ENCODE peak calls at places on chromosome 20, in five cellular contexts. I is heart left ventricle; T is ascending aorta; X is CD4-positive, CD25-positive, alpha-beta regulatory T cell; N is tibial artery. S is an unnamed sample.
A peak's percentile ranks its signal among the peaks of the same experiment; 100 is the strongest.

GRCh38 chr20:14470231-14470894 is 133.0 kb upstream of the FLRT3 start:
- DNase-seq in I (no peak), T (no peak), X (no peak), N (no peak), S (no peak)

GRCh38 chr20:58841539-58842264 is 9.0 kb downstream of the GNAS-AS1 start:
- DNase-seq in X (no peak), I (no peak), N (no peak), T (no peak), S (no peak)

GRCh38 chr20:51345601-51346101 is 196.9 kb downstream of the NFATC2 start:
- DNase-seq in T (no peak), I (no peak), X (no peak), N (peak; percentile 77), S (peak; percentile 62)

GRCh38 chr20:59007758-59008511 is 881 bp upstream of the CTSZ start:
- DNase-seq in N (peak; percentile 80), I (peak; percentile 52), X (no peak), T (peak; percentile 79), S (no peak)

GRCh38 chr20:24996449-24997195 is 4.1 kb upstream of the APMAP start:
- DNase-seq in X (no peak), T (peak; percentile 62), N (peak; percentile 31), I (no peak), S (peak; percentile 54)

GRCh38 chr20:48267825-48268615 is 482.7 kb upstream of the SULF2 start:
- DNase-seq in T (no peak), I (no peak), N (no peak), X (no peak), S (no peak)

GRCh38 chr20:58692579-58693225 is at the start of gene NPEPL1:
- DNase-seq in X (peak; percentile 63), I (peak; percentile 77), T (peak; percentile 78), N (peak; percentile 77), S (peak; percentile 58)

GRCh38 chr20:57657537-57658446 is 37.6 kb upstream of the ZBP1 start:
- DNase-seq in X (peak; percentile 53), N (peak; percentile 92), T (peak; percentile 79), I (peak; percentile 85), S (peak; percentile 60)

GRCh38 chr20:46523696-46524328 is 10.5 kb upstream of the ZNF334 start:
- DNase-seq in N (no peak), X (no peak), T (no peak), I (no peak), S (no peak)

GRCh38 chr20:16926626-16927025 is 178.5 kb downstream of the OTOR start:
- DNase-seq in X (no peak), I (no peak), N (no peak), T (no peak), S (no peak)

GRCh38 chr20:8524716-8525343 is 392.8 kb downstream of the PLCB1 start:
- DNase-seq in T (no peak), X (no peak), N (no peak), I (no peak), S (no peak)

GRCh38 chr20:31566658-31567379 is 38.3 kb upstream of the ID1 start:
- DNase-seq in N (no peak), I (no peak), X (no peak), T (no peak), S (no peak)

GRCh38 chr20:12762725-12763124 is 246.0 kb upstream of the SPTLC3 start:
- DNase-seq in T (peak; percentile 64), I (peak; percentile 29), N (no peak), X (no peak), S (no peak)

GRCh38 chr20:56517211-56517610 is 7.3 kb upstream of the FAM209A start:
- DNase-seq in X (no peak), T (peak; percentile 38), I (no peak), N (peak; percentile 10), S (no peak)

GRCh38 chr20:13249118-13249859 is 28.2 kb downstream of the ISM1 start:
- DNase-seq in N (no peak), X (no peak), T (no peak), I (no peak), S (no peak)

GRCh38 chr20:32018269-32019155 is 8.3 kb downstream of the CCM2L start:
- DNase-seq in T (no peak), I (peak; percentile 58), N (peak; percentile 51), X (peak; percentile 15), S (no peak)

GRCh38 chr20:38633577-38634093 is 32.0 kb downstream of the ARHGAP40 start:
- DNase-seq in T (no peak), I (peak; percentile 40), N (no peak), X (peak; percentile 48), S (peak; percentile 59)
- H3K4me3 ChIP-seq in T (no peak overlapping the region), I (no peak overlapping the region), N (no peak overlapping the region), X (no peak overlapping the region), S (no peak overlapping the region)

GRCh38 chr20:2475850-2476741 is 5.5 kb upstream of the SNRPB start:
- DNase-seq in N (no peak), X (no peak), I (no peak), T (no peak), S (no peak)

GRCh38 chr20:2480381-2480780 is 9.8 kb upstream of the SNRPB start:
- DNase-seq in X (no peak), N (no peak), T (no peak), I (no peak), S (no peak)

DNA sequence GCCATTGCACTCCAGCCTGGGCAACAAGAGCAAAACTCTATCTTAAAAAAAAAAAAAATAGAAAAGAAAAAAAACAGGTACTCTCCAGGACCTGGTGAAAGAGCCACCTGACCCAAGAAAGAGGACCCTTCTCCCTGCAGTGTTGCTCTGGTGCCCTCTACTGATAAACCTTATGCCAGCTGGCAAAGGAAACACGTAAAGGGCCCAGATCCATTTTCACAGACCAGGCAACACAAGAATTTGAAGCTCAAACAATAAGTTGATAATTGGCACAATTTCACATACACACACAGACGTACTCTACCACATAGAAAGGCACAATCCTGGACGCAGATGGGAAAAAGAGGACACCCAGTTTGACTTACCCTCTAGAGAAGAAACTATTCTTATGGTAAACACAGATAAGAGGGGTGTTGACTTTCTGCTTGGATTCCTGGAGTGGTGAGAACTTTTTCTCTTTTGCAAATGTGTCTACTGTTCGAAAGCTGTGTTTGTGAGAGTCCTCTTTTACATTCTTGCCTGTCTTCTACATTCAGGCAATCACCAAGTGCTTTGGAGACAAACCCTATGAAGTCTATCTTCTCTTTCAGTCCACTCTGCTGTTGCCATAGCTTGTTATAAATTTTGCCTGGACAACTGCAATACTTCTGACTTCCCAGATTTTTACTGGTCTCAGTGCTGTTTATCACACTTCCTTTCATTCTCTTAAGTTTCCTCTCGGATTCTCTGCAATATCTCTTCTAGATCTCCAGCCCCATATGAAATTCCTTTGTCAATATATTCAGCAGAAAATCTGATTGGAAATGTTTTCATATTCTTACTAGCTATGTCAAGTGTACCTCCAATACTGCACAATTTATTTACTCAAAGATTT is 6.4 kb upstream of the SNRPB start:
- DNase-seq in X (no peak), T (no peak), I (no peak), N (no peak), S (no peak)
- H3K9me3 ChIP-seq in X (peaks cover 4% of the 10 kb centered on the region), T (no peaks in the 10 kb centered on the region), I (no peaks in the 10 kb centered on the region), N (no peaks in the 10 kb centered on the region), S (no peaks in the 10 kb centered on the region)

GRCh38 chr20:50110141-50111047 is 2.6 kb downstream of the UBE2V1 start:
- DNase-seq in I (no peak), N (no peak), X (peak; percentile 24), T (peak; percentile 66), S (no peak)
- H3K4me1 ChIP-seq in I (peaks cover 91% of the 10 kb centered on the region), N (peaks cover 88% of the 10 kb centered on the region), X (peaks cover 66% of the 10 kb centered on the region), T (peaks cover 56% of the 10 kb centered on the region), S (peaks cover 93% of the 10 kb centered on the region)

GRCh38 chr20:62795023-62795761 is 1.1 kb upstream of the MRGBP start:
- DNase-seq in N (peak; percentile 83), T (no peak), I (peak; percentile 56), X (peak; percentile 67), S (no peak)

GRCh38 chr20:62792940-62793756 is 3.1 kb upstream of the MRGBP start:
- DNase-seq in I (no peak), N (no peak), X (no peak), T (no peak), S (no peak)

GRCh38 chr20:62794007-62794724 is 2.1 kb upstream of the MRGBP start:
- DNase-seq in T (peak; percentile 97), X (peak; percentile 95), N (peak; percentile 98), I (peak; percentile 96), S (peak; percentile 96)

GRCh38 chr20:62792182-62792939 is 3.9 kb upstream of the MRGBP start:
- DNase-seq in T (no peak), I (no peak), N (no peak), X (no peak), S (no peak)

GRCh38 chr20:62793757-62794006 is 2.6 kb upstream of the MRGBP start:
- DNase-seq in T (no peak), X (no peak), N (no peak), I (no peak), S (no peak)
- H3K4me3 ChIP-seq in T (peak overlapping the region; percentile 62), X (peak overlapping the region; percentile 51), N (peak overlapping the region; percentile 90), I (peak overlapping the region; percentile 94), S (peak overlapping the region; percentile 19)

S was measured in right atrium auricular region.